ENCODE peak calls at places on chromosomes 7 and 10, in six cellular contexts. One of them, this sample, is unnamed.

GRCh38 chr10:79209340-79209739 is 137.9 kb upstream of the PPIF start:
- DNase-seq in ovary: no peak
- DNase-seq in naive thymus-derived CD4-positive, alpha-beta T cell: no peak
- DNase-seq in Peyer's patch: no peak
- DNase-seq in heart right ventricle: no peak
- DNase-seq in WERI-Rb-1: no peak
- DNase-seq in this sample: no peak

GRCh38 chr10:127919418-127920191 is 12.7 kb downstream of the PTPRE start:
- DNase-seq in WERI-Rb-1: peak; percentile 44
- DNase-seq in naive thymus-derived CD4-positive, alpha-beta T cell: no peak
- DNase-seq in heart right ventricle: no peak
- DNase-seq in Peyer's patch: no peak
- DNase-seq in ovary: no peak
- DNase-seq in this sample: no peak

GRCh38 chr10:68053553-68053952 is 21.5 kb downstream of the HERC4 start:
- DNase-seq in WERI-Rb-1: no peak
- DNase-seq in naive thymus-derived CD4-positive, alpha-beta T cell: no peak
- DNase-seq in Peyer's patch: no peak
- DNase-seq in heart right ventricle: no peak
- DNase-seq in ovary: no peak
- DNase-seq in this sample: no peak

GRCh38 chr7:107773027-107773426 is 29.1 kb downstream of the CBLL1 start:
- DNase-seq in Peyer's patch: no peak
- DNase-seq in heart right ventricle: no peak
- DNase-seq in naive thymus-derived CD4-positive, alpha-beta T cell: no peak
- DNase-seq in WERI-Rb-1: no peak
- DNase-seq in ovary: no peak
- DNase-seq in this sample: no peak

GRCh38 chr7:36514289-36515243 is 124.9 kb downstream of the ANLN start:
- DNase-seq in WERI-Rb-1: no peak
- DNase-seq in ovary: no peak
- DNase-seq in naive thymus-derived CD4-positive, alpha-beta T cell: no peak
- DNase-seq in heart right ventricle: no peak
- DNase-seq in Peyer's patch: no peak
- DNase-seq in this sample: no peak

GRCh38 chr7:12490105-12490688 is 80.3 kb upstream of the SCIN start:
- DNase-seq in Peyer's patch: no peak
- DNase-seq in naive thymus-derived CD4-positive, alpha-beta T cell: no peak
- DNase-seq in ovary: no peak
- DNase-seq in heart right ventricle: no peak
- DNase-seq in WERI-Rb-1: no peak
- DNase-seq in this sample: no peak

GRCh38 chr7:25515876-25516275 is 287.6 kb upstream of the NPVF start:
- DNase-seq in ovary: no peak
- DNase-seq in naive thymus-derived CD4-positive, alpha-beta T cell: no peak
- DNase-seq in Peyer's patch: no peak
- DNase-seq in heart right ventricle: no peak
- DNase-seq in WERI-Rb-1: no peak
- DNase-seq in this sample: no peak

GRCh38 chr10:13518076-13518692 is 10.6 kb downstream of the BEND7 start:
- DNase-seq in WERI-Rb-1: peak; percentile 33
- DNase-seq in heart right ventricle: no peak
- DNase-seq in Peyer's patch: no peak
- DNase-seq in naive thymus-derived CD4-positive, alpha-beta T cell: no peak
- DNase-seq in ovary: no peak
- DNase-seq in this sample: no peak

GRCh38 chr10:22714524-22715289 is at the start of gene PIP4K2A:
- DNase-seq in heart right ventricle: peak; percentile 83
- DNase-seq in Peyer's patch: peak; percentile 88
- DNase-seq in naive thymus-derived CD4-positive, alpha-beta T cell: peak; percentile 77
- DNase-seq in WERI-Rb-1: peak; percentile 36
- DNase-seq in ovary: peak; percentile 80
- DNase-seq in this sample: peak; percentile 79

DNA sequence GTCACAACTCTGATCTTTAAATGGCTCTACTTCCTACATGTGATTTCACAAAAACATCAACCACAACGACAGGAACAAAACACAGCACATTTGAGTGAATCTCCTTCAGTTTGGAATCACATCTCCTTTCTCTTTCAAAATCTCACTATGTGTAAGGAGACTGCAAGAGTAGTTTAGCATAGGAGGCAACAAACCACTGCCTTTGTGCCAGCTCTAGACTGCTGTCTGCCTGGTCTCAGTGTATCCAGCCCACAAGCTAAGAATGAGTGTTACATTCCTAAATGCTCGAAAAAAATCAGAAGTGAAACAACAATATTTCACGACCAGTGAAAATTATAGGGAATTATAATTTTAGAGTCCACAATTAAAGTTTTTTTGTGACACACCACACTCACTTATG is 217.0 kb upstream of the STEAP4 start:
- DNase-seq in heart right ventricle: no peak
- DNase-seq in naive thymus-derived CD4-positive, alpha-beta T cell: no peak
- DNase-seq in ovary: no peak
- DNase-seq in WERI-Rb-1: no peak
- DNase-seq in Peyer's patch: no peak
- DNase-seq in this sample: no peak
- H3K9me3 ChIP-seq in heart right ventricle: no peaks in the 10 kb centered on the region
- H3K9me3 ChIP-seq in naive thymus-derived CD4-positive, alpha-beta T cell: no peaks in the 10 kb centered on the region
- H3K9me3 ChIP-seq in ovary: no peaks in the 10 kb centered on the region
- H3K9me3 ChIP-seq in WERI-Rb-1: no peaks in the 10 kb centered on the region
- H3K9me3 ChIP-seq in Peyer's patch: no peaks in the 10 kb centered on the region
- H3K9me3 ChIP-seq in this sample: peaks cover 5% of the 10 kb centered on the region

GRCh38 chr10:26173837-26174236 is 42.7 kb upstream of the GAD2 start:
- DNase-seq in heart right ventricle: no peak
- DNase-seq in WERI-Rb-1: no peak
- DNase-seq in ovary: no peak
- DNase-seq in naive thymus-derived CD4-positive, alpha-beta T cell: no peak
- DNase-seq in Peyer's patch: no peak
- DNase-seq in this sample: no peak

GRCh38 chr10:26172126-26172525 is 44.4 kb upstream of the GAD2 start:
- DNase-seq in heart right ventricle: no peak
- DNase-seq in WERI-Rb-1: no peak
- DNase-seq in naive thymus-derived CD4-positive, alpha-beta T cell: no peak
- DNase-seq in Peyer's patch: no peak
- DNase-seq in ovary: no peak
- DNase-seq in this sample: no peak

GRCh38 chr10:26177341-26177740 is 39.2 kb upstream of the GAD2 start:
- DNase-seq in WERI-Rb-1: no peak
- DNase-seq in ovary: no peak
- DNase-seq in Peyer's patch: no peak
- DNase-seq in heart right ventricle: no peak
- DNase-seq in naive thymus-derived CD4-positive, alpha-beta T cell: no peak
- DNase-seq in this sample: no peak
- H3K27ac ChIP-seq in WERI-Rb-1: no peak overlapping the region
- H3K27ac ChIP-seq in ovary: no peak overlapping the region
- H3K27ac ChIP-seq in Peyer's patch: no peak overlapping the region
- H3K27ac ChIP-seq in heart right ventricle: no peak overlapping the region
- H3K27ac ChIP-seq in naive thymus-derived CD4-positive, alpha-beta T cell: no peak overlapping the region
- H3K27ac ChIP-seq in this sample: no peak overlapping the region

GRCh38 chr10:133592716-133593115 is 27.3 kb upstream of the SYCE1 start:
- DNase-seq in heart right ventricle: no peak
- DNase-seq in Peyer's patch: no peak
- DNase-seq in ovary: no peak
- DNase-seq in WERI-Rb-1: no peak
- DNase-seq in naive thymus-derived CD4-positive, alpha-beta T cell: no peak
- DNase-seq in this sample: no peak

GRCh38 chr10:133590226-133590969 is 25.0 kb upstream of the SYCE1 start:
- DNase-seq in heart right ventricle: no peak
- DNase-seq in ovary: no peak
- DNase-seq in naive thymus-derived CD4-positive, alpha-beta T cell: no peak
- DNase-seq in WERI-Rb-1: no peak
- DNase-seq in Peyer's patch: no peak
- DNase-seq in this sample: no peak

GRCh38 chr10:133590970-133591359 is 25.6 kb upstream of the SYCE1 start:
- DNase-seq in heart right ventricle: no peak
- DNase-seq in WERI-Rb-1: no peak
- DNase-seq in naive thymus-derived CD4-positive, alpha-beta T cell: no peak
- DNase-seq in Peyer's patch: no peak
- DNase-seq in ovary: no peak
- DNase-seq in this sample: no peak
- H3K9me3 ChIP-seq in heart right ventricle: no peaks in the 10 kb centered on the region
- H3K9me3 ChIP-seq in WERI-Rb-1: no peaks in the 10 kb centered on the region
- H3K9me3 ChIP-seq in naive thymus-derived CD4-positive, alpha-beta T cell: no peaks in the 10 kb centered on the region
- H3K9me3 ChIP-seq in Peyer's patch: no peaks in the 10 kb centered on the region
- H3K9me3 ChIP-seq in ovary: no peaks in the 10 kb centered on the region
- H3K9me3 ChIP-seq in this sample: no peaks in the 10 kb centered on the region

DNA sequence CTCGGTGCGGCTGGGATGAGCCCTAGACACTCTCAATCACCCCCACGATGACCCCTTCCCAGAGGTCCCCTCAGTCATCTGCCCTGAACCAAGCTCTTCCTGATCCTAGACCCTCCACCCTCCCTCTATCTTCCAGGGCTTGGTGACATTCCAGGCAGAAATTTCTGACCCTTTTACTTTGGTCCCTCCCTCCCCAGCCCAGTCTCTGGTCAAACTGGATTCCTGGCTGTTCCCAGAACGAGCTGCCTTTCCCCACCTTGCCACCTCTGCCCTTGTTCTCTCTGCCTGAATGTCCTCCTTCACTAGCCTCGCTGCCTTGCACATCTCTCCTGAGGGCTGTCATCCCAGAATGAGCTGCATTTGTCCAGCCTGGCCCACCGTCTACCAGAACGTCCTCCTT is 1.3 kb upstream of the CLDN4 start:
- DNase-seq in naive thymus-derived CD4-positive, alpha-beta T cell: no peak
- DNase-seq in WERI-Rb-1: no peak
- DNase-seq in Peyer's patch: no peak
- DNase-seq in heart right ventricle: no peak
- DNase-seq in ovary: no peak
- DNase-seq in this sample: no peak
- H3K27ac ChIP-seq in naive thymus-derived CD4-positive, alpha-beta T cell: no peak overlapping the region
- H3K27ac ChIP-seq in WERI-Rb-1: peak overlapping the region; percentile 92
- H3K27ac ChIP-seq in Peyer's patch: peak overlapping the region; percentile 85
- H3K27ac ChIP-seq in heart right ventricle: no peak overlapping the region
- H3K27ac ChIP-seq in ovary: no peak overlapping the region
- H3K27ac ChIP-seq in this sample: peak overlapping the region; percentile 86

DNA sequence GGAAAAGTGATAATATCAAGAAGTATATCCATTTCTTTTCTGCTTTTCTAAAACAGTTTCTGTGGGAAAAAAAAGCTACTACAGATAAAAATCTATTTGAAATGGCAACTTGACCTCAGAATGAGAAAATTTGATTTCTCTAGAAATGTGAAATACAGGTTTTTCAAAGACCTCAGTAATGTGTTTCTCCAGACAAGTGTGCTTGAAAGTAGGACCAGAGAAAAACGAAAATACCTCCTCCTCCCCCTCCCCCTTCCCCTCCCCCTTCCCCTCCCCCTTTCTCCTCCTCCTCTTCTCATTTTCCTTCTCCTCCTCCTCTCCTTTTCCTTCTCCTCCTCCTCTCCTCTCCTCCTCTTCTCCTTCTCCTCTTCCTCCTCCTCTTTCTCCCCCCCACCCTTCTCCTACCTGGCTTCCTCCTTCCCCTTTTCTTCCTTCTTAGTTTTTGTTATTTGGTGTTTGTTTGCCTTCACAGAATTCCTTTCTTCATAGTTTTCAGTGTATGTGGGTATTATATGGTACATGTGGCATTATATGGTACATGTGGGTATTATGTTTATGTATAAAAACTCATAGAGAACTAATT is 179.4 kb downstream of the CDK14 start:
- DNase-seq in WERI-Rb-1: no peak
- DNase-seq in naive thymus-derived CD4-positive, alpha-beta T cell: no peak
- DNase-seq in heart right ventricle: no peak
- DNase-seq in Peyer's patch: no peak
- DNase-seq in ovary: no peak
- DNase-seq in this sample: no peak
- H3K9me3 ChIP-seq in WERI-Rb-1: peaks cover 4% of the 10 kb centered on the region
- H3K9me3 ChIP-seq in naive thymus-derived CD4-positive, alpha-beta T cell: no peaks in the 10 kb centered on the region
- H3K9me3 ChIP-seq in heart right ventricle: peaks cover 7% of the 10 kb centered on the region
- H3K9me3 ChIP-seq in Peyer's patch: no peaks in the 10 kb centered on the region
- H3K9me3 ChIP-seq in ovary: no peaks in the 10 kb centered on the region
- H3K9me3 ChIP-seq in this sample: peaks cover 4% of the 10 kb centered on the region

GRCh38 chr7:90446137-90446899 is 23.1 kb upstream of the PTTG1IP2 start:
- DNase-seq in Peyer's patch: no peak
- DNase-seq in WERI-Rb-1: no peak
- DNase-seq in heart right ventricle: no peak
- DNase-seq in naive thymus-derived CD4-positive, alpha-beta T cell: no peak
- DNase-seq in ovary: no peak
- DNase-seq in this sample: no peak
- H3K27ac ChIP-seq in Peyer's patch: no peak overlapping the region
- H3K27ac ChIP-seq in WERI-Rb-1: no peak overlapping the region
- H3K27ac ChIP-seq in heart right ventricle: no peak overlapping the region
- H3K27ac ChIP-seq in naive thymus-derived CD4-positive, alpha-beta T cell: no peak overlapping the region
- H3K27ac ChIP-seq in ovary: no peak overlapping the region
- H3K27ac ChIP-seq in this sample: no peak overlapping the region

GRCh38 chr10:65348637-65349036 is 1577.2 kb upstream of the LRRTM3 start:
- DNase-seq in WERI-Rb-1: no peak
- DNase-seq in Peyer's patch: no peak
- DNase-seq in naive thymus-derived CD4-positive, alpha-beta T cell: no peak
- DNase-seq in heart right ventricle: no peak
- DNase-seq in ovary: no peak
- DNase-seq in this sample: peak; percentile 18

GRCh38 chr10:65346466-65346865 is 1579.4 kb upstream of the LRRTM3 start:
- DNase-seq in naive thymus-derived CD4-positive, alpha-beta T cell: no peak
- DNase-seq in ovary: no peak
- DNase-seq in Peyer's patch: no peak
- DNase-seq in heart right ventricle: no peak
- DNase-seq in WERI-Rb-1: no peak
- DNase-seq in this sample: no peak

GRCh38 chr10:65355141-65355680 is 1570.6 kb upstream of the LRRTM3 start:
- DNase-seq in ovary: no peak
- DNase-seq in naive thymus-derived CD4-positive, alpha-beta T cell: no peak
- DNase-seq in Peyer's patch: no peak
- DNase-seq in WERI-Rb-1: no peak
- DNase-seq in heart right ventricle: no peak
- DNase-seq in this sample: no peak

GRCh38 chr10:65350619-65351018 is 1575.2 kb upstream of the LRRTM3 start:
- DNase-seq in WERI-Rb-1: no peak
- DNase-seq in Peyer's patch: no peak
- DNase-seq in naive thymus-derived CD4-positive, alpha-beta T cell: no peak
- DNase-seq in ovary: no peak
- DNase-seq in heart right ventricle: no peak
- DNase-seq in this sample: no peak
- H3K9me3 ChIP-seq in WERI-Rb-1: no peaks in the 10 kb centered on the region
- H3K9me3 ChIP-seq in Peyer's patch: no peaks in the 10 kb centered on the region
- H3K9me3 ChIP-seq in naive thymus-derived CD4-positive, alpha-beta T cell: no peaks in the 10 kb centered on the region
- H3K9me3 ChIP-seq in ovary: no peaks in the 10 kb centered on the region
- H3K9me3 ChIP-seq in heart right ventricle: no peaks in the 10 kb centered on the region
- H3K9me3 ChIP-seq in this sample: no peaks in the 10 kb centered on the region

GRCh38 chr7:18861514-18861913 is 255.9 kb downstream of the TWIST1 start:
- DNase-seq in WERI-Rb-1: no peak
- DNase-seq in ovary: no peak
- DNase-seq in Peyer's patch: no peak
- DNase-seq in naive thymus-derived CD4-positive, alpha-beta T cell: no peak
- DNase-seq in heart right ventricle: no peak
- DNase-seq in this sample: no peak
- H3K27ac ChIP-seq in WERI-Rb-1: no peak overlapping the region
- H3K27ac ChIP-seq in ovary: no peak overlapping the region
- H3K27ac ChIP-seq in Peyer's patch: no peak overlapping the region
- H3K27ac ChIP-seq in naive thymus-derived CD4-positive, alpha-beta T cell: no peak overlapping the region
- H3K27ac ChIP-seq in heart right ventricle: no peak overlapping the region
- H3K27ac ChIP-seq in this sample: no peak overlapping the region

This sample was measured in left lung.